ENCODE peak calls at places on chromosomes 5 and 9, in eight cellular contexts. T is GM12865, U is GM13976, W is NB4, X is lung, H is MM.1S, C is GM10248, O is cardiac fibroblast. I is an unnamed sample.

GRCh38 chr9:132498811-132499210 is 83.6 kb upstream of the BARHL1 start:
- DNase-seq in T (no peak), U (no peak), W (no peak), X (no peak), H (no peak), C (no peak), O (no peak), I (no peak)

GRCh38 chr9:98185611-98186171 is 6.7 kb downstream of the CORO2A start:
- DNase-seq in T (no peak), U (no peak), W (peak), X (no peak), H (no peak), C (no peak), O (peak), I (peak)

GRCh38 chr5:963310-963672 is 45.3 kb upstream of the NKD2 start:
- DNase-seq in T (no peak), U (no peak), W (no peak), X (no peak), H (no peak), C (no peak), O (no peak), I (no peak)

GRCh38 chr9:86788456-86788855 is 158.8 kb downstream of the GAS1 start:
- DNase-seq in T (no peak), U (no peak), W (no peak), X (no peak), H (no peak), C (no peak), O (no peak), I (peak)

GRCh38 chr5:132753135-132753987 is 6.1 kb downstream of the CCNI2 start:
- DNase-seq in T (peak), U (no peak), W (peak), X (peak), H (peak), C (no peak), O (no peak), I (no peak)

GRCh38 chr5:16660982-16661381 is 44.2 kb upstream of the RETREG1 start:
- DNase-seq in T (no peak), U (no peak), W (no peak), X (no peak), H (no peak), C (no peak), O (no peak), I (no peak)

GRCh38 chr5:135399838-135400542 is 959 bp upstream of the MACROH2A1 start:
- DNase-seq in T (no peak), U (no peak), W (no peak), X (no peak), H (no peak), C (no peak), O (no peak), I (no peak)

GRCh38 chr9:90099262-90099982 is 494.6 kb downstream of the GADD45G start:
- DNase-seq in T (peak), U (no peak), W (peak), X (no peak), H (peak), C (no peak), O (peak), I (peak)

GRCh38 chr5:154444559-154445421 is 1.0 kb upstream of the SAP30L start:
- DNase-seq in T (peak), U (peak), W (peak), X (no peak), H (peak), C (peak), O (no peak), I (no peak)

GRCh38 chr5:62340392-62340791 is 34.4 kb downstream of the KIF2A start:
- DNase-seq in T (peak), U (no peak), W (peak), X (no peak), H (no peak), C (no peak), O (peak), I (peak)

GRCh38 chr5:7876867-7877266 is 7.9 kb downstream of the MTRR start:
- DNase-seq in T (peak), U (no peak), W (peak), X (no peak), H (no peak), C (no peak), O (peak), I (peak)

GRCh38 chr5:125083932-125084331 is 337.5 kb upstream of the ZNF608 start:
- DNase-seq in T (no peak), U (no peak), W (no peak), X (no peak), H (no peak), C (no peak), O (peak), I (peak)

GRCh38 chr9:34190996-34191892 is 12.4 kb downstream of the UBAP1 start:
- DNase-seq in T (no peak), U (no peak), W (peak), X (no peak), H (no peak), C (no peak), O (peak), I (peak)

GRCh38 chr9:93427655-93428379 is 23.7 kb upstream of the FAM120A start:
- DNase-seq in T (no peak), U (no peak), W (peak), X (no peak), H (no peak), C (no peak), O (no peak), I (no peak)

GRCh38 chr5:10233505-10233904 is 16.2 kb downstream of the ATPSCKMT start:
- DNase-seq in T (no peak), U (no peak), W (peak), X (peak), H (no peak), C (no peak), O (peak), I (peak)

GRCh38 chr9:85224729-85225128 is 517.0 kb downstream of the AGTPBP1 start:
- DNase-seq in T (no peak), U (no peak), W (no peak), X (no peak), H (no peak), C (no peak), O (peak), I (peak)

GRCh38 chr9:78298046-78298511 is 1.2 kb downstream of the PSAT1 start:
- DNase-seq in T (no peak), U (no peak), W (peak), X (no peak), H (no peak), C (peak), O (no peak), I (peak)

GRCh38 chr5:52783226-52783959 is 4.3 kb upstream of the ITGA1 start:
- DNase-seq in T (no peak), U (no peak), W (peak), X (no peak), H (no peak), C (no peak), O (peak), I (peak)

GRCh38 chr5:178338750-178339144 is 106.1 kb upstream of the PHYKPL start:
- DNase-seq in T (no peak), U (no peak), W (no peak), X (no peak), H (no peak), C (no peak), O (no peak), I (no peak)

GRCh38 chr9:122695696-122696095 is 20.8 kb downstream of the OR1L3 start:
- DNase-seq in T (no peak), U (no peak), W (peak), X (no peak), H (no peak), C (no peak), O (no peak), I (peak)

GRCh38 chr9:31486630-31487029 is 897.8 kb upstream of the ACO1 start:
- DNase-seq in T (no peak), U (no peak), W (no peak), X (no peak), H (no peak), C (no peak), O (no peak), I (no peak)

GRCh38 chr9:76810377-76810957 is 46.2 kb downstream of the PCA3 start:
- DNase-seq in T (peak), U (peak), W (peak), X (peak), H (peak), C (peak), O (peak), I (peak)

GRCh38 chr9:33263131-33263935 is 1.2 kb downstream of the BAG1 start:
- DNase-seq in T (peak), U (no peak), W (peak), X (no peak), H (peak), C (no peak), O (peak), I (peak)

GRCh38 chr5:180990889-180991257 is 2.2 kb downstream of the BTNL3 start:
- DNase-seq in T (no peak), U (no peak), W (no peak), X (no peak), H (no peak), C (no peak), O (no peak), I (no peak)

GRCh38 chr9:4137234-4137633 is 162.6 kb downstream of the GLIS3 start:
- DNase-seq in T (no peak), U (no peak), W (no peak), X (no peak), H (no peak), C (no peak), O (peak), I (peak)

GRCh38 chr5:133996683-133997252 is 8.0 kb downstream of the VDAC1 start:
- DNase-seq in T (no peak), U (no peak), W (peak), X (no peak), H (no peak), C (no peak), O (no peak), I (no peak)

DNA sequence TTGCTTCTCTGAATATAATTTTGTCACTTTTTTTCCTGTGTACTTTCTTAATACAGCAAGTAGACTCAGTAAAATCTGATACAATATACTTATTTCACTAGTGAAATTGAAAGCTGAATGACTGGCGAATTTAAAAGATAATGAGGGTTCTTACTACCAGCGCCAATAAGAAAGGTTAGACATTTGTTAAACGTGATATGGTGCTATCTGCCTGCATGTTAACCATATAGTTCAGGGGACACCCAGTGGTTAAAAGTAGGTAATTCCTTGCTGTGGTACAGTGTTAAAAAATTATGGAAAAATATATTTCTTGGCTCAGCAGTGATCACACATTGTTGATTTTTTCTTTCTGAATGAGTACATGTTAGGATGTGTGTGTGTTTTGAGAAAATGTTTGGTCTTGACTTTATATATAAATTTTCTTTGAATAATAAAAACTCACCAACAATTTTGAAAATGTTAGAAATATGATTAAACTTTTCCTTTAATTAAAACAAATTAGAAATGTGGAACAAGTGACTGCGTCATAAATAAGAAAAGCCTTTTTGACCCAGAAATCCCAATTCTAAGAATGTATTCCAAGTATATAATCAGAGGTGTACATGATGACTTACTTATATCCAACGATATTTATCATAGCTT is 25.8 kb downstream of the CAST start:
- DNase-seq in T (peak), U (peak), W (peak), X (no peak), H (peak), C (peak), O (peak), I (peak)
- TF ChIP-seq CTCF in T (peak), U (peak), W (peak), X (peak), H (peak), C (peak), O (peak), I (peak)

DNA sequence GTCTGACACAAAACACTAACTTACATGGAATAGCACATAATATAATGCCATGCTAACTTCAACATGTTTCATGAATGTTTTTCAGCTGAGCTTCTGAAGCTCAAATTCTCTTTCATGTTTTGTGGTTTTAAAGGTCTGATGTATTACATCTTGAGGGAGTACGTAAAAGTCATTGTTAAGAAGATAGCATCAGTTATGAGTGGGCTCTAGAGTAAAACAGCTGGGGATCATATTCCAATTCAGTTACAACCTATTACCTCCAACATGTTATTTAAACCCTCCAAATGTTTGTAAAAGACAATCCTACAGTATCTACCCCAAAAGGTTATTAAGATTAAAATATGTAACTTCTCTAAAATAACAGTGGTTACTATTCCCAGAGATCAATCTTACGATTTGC is 19.2 kb downstream of the CETN3 start:
- DNase-seq in T (no peak), U (no peak), W (no peak), X (no peak), H (no peak), C (no peak), O (no peak), I (no peak)
- TF ChIP-seq CTCF in T (no peak), U (no peak), W (no peak), X (no peak), H (no peak), C (no peak), O (no peak), I (no peak)

GRCh38 chr9:110427497-110428104 is 89.9 kb upstream of the TXNDC8 start:
- DNase-seq in T (peak), U (peak), W (peak), X (no peak), H (peak), C (peak), O (peak), I (peak)
- TF ChIP-seq CTCF in T (peak), U (peak), W (peak), X (no peak), H (peak), C (peak), O (peak), I (peak)

DNA sequence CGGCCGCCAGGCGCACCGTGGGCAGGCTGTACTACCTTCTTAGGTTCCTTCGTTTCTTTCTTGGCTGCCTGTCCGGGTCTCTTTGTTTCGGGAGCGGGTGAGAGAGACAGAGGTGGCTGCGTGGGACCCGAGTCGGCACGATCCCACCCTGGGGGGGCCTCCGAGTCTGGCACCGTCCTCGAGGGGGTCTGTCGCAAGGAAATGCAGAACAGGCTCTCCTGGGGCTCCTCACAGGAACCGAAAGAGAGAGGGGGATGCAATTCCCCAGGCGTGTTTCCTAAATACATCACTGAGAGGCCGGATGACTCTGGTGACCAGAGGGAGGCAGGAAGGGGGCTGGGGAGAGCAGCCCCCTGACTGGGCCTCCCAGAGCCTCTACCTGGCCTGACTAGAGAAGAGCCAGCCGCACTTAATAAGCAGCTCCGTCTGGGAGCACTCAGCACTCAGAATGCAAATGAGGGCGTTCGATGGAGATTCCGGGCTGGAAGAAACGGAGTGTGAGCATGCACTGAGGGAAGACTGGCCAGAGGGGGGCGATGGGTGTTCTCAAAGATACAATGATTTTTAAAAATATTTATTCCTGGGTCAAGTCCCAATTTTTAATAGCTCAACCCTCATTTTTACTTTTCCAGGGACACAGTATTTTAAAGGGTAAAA is 11.7 kb upstream of the INPP5E start:
- DNase-seq in T (no peak), U (no peak), W (no peak), X (no peak), H (no peak), C (no peak), O (no peak), I (no peak)
- TF ChIP-seq CTCF in T (no peak), U (no peak), W (no peak), X (no peak), H (no peak), C (no peak), O (no peak), I (no peak)

I was measured in fibroblast of mammary gland.